ENCODE peak calls at places on chromosome 13, in four cellular contexts. One of them, this sample, is unnamed.

GRCh38 chr13:73958657-73959397 is 175.4 kb downstream of the KLF12 start:
- DNase-seq in H54: no peak
- DNase-seq in stimulated activated effector memory CD8-positive, alpha-beta T cell treated with anti-CD3 and anti-CD28 coated beads, Interleukin-12 subunit alpha, Interleukin-12 subunit beta, amount 100 ng/mL, for 72 hours: no peak
- DNase-seq in fibroblast of gingiva: no peak
- DNase-seq in this sample: no peak

GRCh38 chr13:51832471-51833152 is 12.4 kb downstream of the TMEM272 start:
- DNase-seq in H54: peak; percentile 12
- DNase-seq in stimulated activated effector memory CD8-positive, alpha-beta T cell treated with anti-CD3 and anti-CD28 coated beads, Interleukin-12 subunit alpha, Interleukin-12 subunit beta, amount 100 ng/mL, for 72 hours: no peak
- DNase-seq in fibroblast of gingiva: peak; percentile 46
- DNase-seq in this sample: no peak

GRCh38 chr13:113152894-113153809 is 5.3 kb upstream of the PROZ start:
- DNase-seq in H54: no peak
- DNase-seq in stimulated activated effector memory CD8-positive, alpha-beta T cell treated with anti-CD3 and anti-CD28 coated beads, Interleukin-12 subunit alpha, Interleukin-12 subunit beta, amount 100 ng/mL, for 72 hours: no peak
- DNase-seq in fibroblast of gingiva: peak; percentile 18
- DNase-seq in this sample: peak; percentile 78

GRCh38 chr13:51426982-51427381 is 25.9 kb downstream of the INTS6 start:
- DNase-seq in H54: no peak
- DNase-seq in stimulated activated effector memory CD8-positive, alpha-beta T cell treated with anti-CD3 and anti-CD28 coated beads, Interleukin-12 subunit alpha, Interleukin-12 subunit beta, amount 100 ng/mL, for 72 hours: no peak
- DNase-seq in fibroblast of gingiva: no peak
- DNase-seq in this sample: no peak

GRCh38 chr13:40599722-40600121 is 66.7 kb downstream of the FOXO1 start:
- DNase-seq in H54: no peak
- DNase-seq in stimulated activated effector memory CD8-positive, alpha-beta T cell treated with anti-CD3 and anti-CD28 coated beads, Interleukin-12 subunit alpha, Interleukin-12 subunit beta, amount 100 ng/mL, for 72 hours: no peak
- DNase-seq in fibroblast of gingiva: no peak
- DNase-seq in this sample: no peak

GRCh38 chr13:52454825-52455676 is at the start of gene CKAP2:
- DNase-seq in H54: peak; percentile 72
- DNase-seq in stimulated activated effector memory CD8-positive, alpha-beta T cell treated with anti-CD3 and anti-CD28 coated beads, Interleukin-12 subunit alpha, Interleukin-12 subunit beta, amount 100 ng/mL, for 72 hours: peak; percentile 95
- DNase-seq in fibroblast of gingiva: peak; percentile 88
- DNase-seq in this sample: peak; percentile 94

GRCh38 chr13:20713751-20714150 is 10.3 kb downstream of the IL17D start:
- DNase-seq in H54: peak; percentile 53
- DNase-seq in stimulated activated effector memory CD8-positive, alpha-beta T cell treated with anti-CD3 and anti-CD28 coated beads, Interleukin-12 subunit alpha, Interleukin-12 subunit beta, amount 100 ng/mL, for 72 hours: no peak
- DNase-seq in fibroblast of gingiva: peak; percentile 41
- DNase-seq in this sample: no peak

GRCh38 chr13:93226623-93227279 is at the start of gene GPC6:
- DNase-seq in H54: peak; percentile 62
- DNase-seq in stimulated activated effector memory CD8-positive, alpha-beta T cell treated with anti-CD3 and anti-CD28 coated beads, Interleukin-12 subunit alpha, Interleukin-12 subunit beta, amount 100 ng/mL, for 72 hours: no peak
- DNase-seq in fibroblast of gingiva: peak; percentile 93
- DNase-seq in this sample: no peak

GRCh38 chr13:66353664-66354063 is 876.5 kb downstream of the PCDH9 start:
- DNase-seq in H54: no peak
- DNase-seq in stimulated activated effector memory CD8-positive, alpha-beta T cell treated with anti-CD3 and anti-CD28 coated beads, Interleukin-12 subunit alpha, Interleukin-12 subunit beta, amount 100 ng/mL, for 72 hours: no peak
- DNase-seq in fibroblast of gingiva: no peak
- DNase-seq in this sample: no peak

GRCh38 chr13:80035096-80035495 is 305.8 kb downstream of the SPRY2 start:
- DNase-seq in H54: no peak
- DNase-seq in stimulated activated effector memory CD8-positive, alpha-beta T cell treated with anti-CD3 and anti-CD28 coated beads, Interleukin-12 subunit alpha, Interleukin-12 subunit beta, amount 100 ng/mL, for 72 hours: no peak
- DNase-seq in fibroblast of gingiva: no peak
- DNase-seq in this sample: no peak

GRCh38 chr13:24033527-24034302 is 126.8 kb upstream of the SPATA13 start:
- DNase-seq in H54: no peak
- DNase-seq in stimulated activated effector memory CD8-positive, alpha-beta T cell treated with anti-CD3 and anti-CD28 coated beads, Interleukin-12 subunit alpha, Interleukin-12 subunit beta, amount 100 ng/mL, for 72 hours: no peak
- DNase-seq in fibroblast of gingiva: peak; percentile 89
- DNase-seq in this sample: no peak

GRCh38 chr13:26037302-26037701 is 14.5 kb downstream of the SHISA2 start:
- DNase-seq in H54: no peak
- DNase-seq in stimulated activated effector memory CD8-positive, alpha-beta T cell treated with anti-CD3 and anti-CD28 coated beads, Interleukin-12 subunit alpha, Interleukin-12 subunit beta, amount 100 ng/mL, for 72 hours: no peak
- DNase-seq in fibroblast of gingiva: no peak
- DNase-seq in this sample: no peak

GRCh38 chr13:84574851-84575250 is 692.6 kb upstream of the SLITRK1 start:
- DNase-seq in H54: no peak
- DNase-seq in stimulated activated effector memory CD8-positive, alpha-beta T cell treated with anti-CD3 and anti-CD28 coated beads, Interleukin-12 subunit alpha, Interleukin-12 subunit beta, amount 100 ng/mL, for 72 hours: no peak
- DNase-seq in fibroblast of gingiva: peak; percentile 15
- DNase-seq in this sample: no peak

GRCh38 chr13:50208826-50209335 is 193.6 kb downstream of the KCNRG start:
- DNase-seq in H54: peak; percentile 14
- DNase-seq in stimulated activated effector memory CD8-positive, alpha-beta T cell treated with anti-CD3 and anti-CD28 coated beads, Interleukin-12 subunit alpha, Interleukin-12 subunit beta, amount 100 ng/mL, for 72 hours: no peak
- DNase-seq in fibroblast of gingiva: peak; percentile 77
- DNase-seq in this sample: peak; percentile 68

GRCh38 chr13:93915269-93915809 is 564.1 kb downstream of the DCT start:
- DNase-seq in H54: no peak
- DNase-seq in stimulated activated effector memory CD8-positive, alpha-beta T cell treated with anti-CD3 and anti-CD28 coated beads, Interleukin-12 subunit alpha, Interleukin-12 subunit beta, amount 100 ng/mL, for 72 hours: no peak
- DNase-seq in fibroblast of gingiva: peak; percentile 62
- DNase-seq in this sample: no peak

This sample was measured in sciatic nerve.